ENCODE peak calls at places on chromosome 14, in five cellular contexts. One of them, this sample, is unnamed.

GRCh38 chr14:58331111-58331510 is 32.8 kb downstream of the ARID4A start:
- DNase-seq in H9: peak; percentile 50
- DNase-seq in IMR-90: peak; percentile 99
- DNase-seq in trophoblast cell: peak; percentile 69
- DNase-seq in neuronal stem cell: peak; percentile 46
- DNase-seq in this sample: peak; percentile 96

GRCh38 chr14:105525861-105526780 is at the start of gene TMEM121:
- DNase-seq in trophoblast cell: peak; percentile 38
- DNase-seq in IMR-90: no peak
- DNase-seq in neuronal stem cell: peak; percentile 63
- DNase-seq in H9: peak; percentile 47
- DNase-seq in this sample: no peak

GRCh38 chr14:79915411-79915810 is 295.9 kb downstream of the DIO2 start:
- DNase-seq in neuronal stem cell: no peak
- DNase-seq in IMR-90: no peak
- DNase-seq in H9: no peak
- DNase-seq in trophoblast cell: no peak
- DNase-seq in this sample: no peak

GRCh38 chr14:71267691-71268090 is 360.4 kb downstream of the PCNX1 start:
- DNase-seq in neuronal stem cell: no peak
- DNase-seq in IMR-90: peak; percentile 24
- DNase-seq in trophoblast cell: no peak
- DNase-seq in H9: no peak
- DNase-seq in this sample: peak; percentile 14

GRCh38 chr14:58353516-58354299 is 42.0 kb upstream of the TOMM20L start:
- DNase-seq in neuronal stem cell: no peak
- DNase-seq in trophoblast cell: no peak
- DNase-seq in IMR-90: no peak
- DNase-seq in H9: no peak
- DNase-seq in this sample: peak; percentile 5

GRCh38 chr14:37447883-37448391 is 147.1 kb downstream of the FOXA1 start:
- DNase-seq in trophoblast cell: no peak
- DNase-seq in IMR-90: no peak
- DNase-seq in H9: no peak
- DNase-seq in neuronal stem cell: no peak
- DNase-seq in this sample: no peak

GRCh38 chr14:48035836-48036235 is 360.4 kb upstream of the MDGA2 start:
- DNase-seq in H9: peak; percentile 86
- DNase-seq in neuronal stem cell: no peak
- DNase-seq in IMR-90: no peak
- DNase-seq in trophoblast cell: no peak
- DNase-seq in this sample: no peak

GRCh38 chr14:63174760-63175191 is 29.5 kb upstream of the RHOJ start:
- DNase-seq in H9: peak; percentile 34
- DNase-seq in neuronal stem cell: peak; percentile 44
- DNase-seq in IMR-90: peak; percentile 76
- DNase-seq in trophoblast cell: peak; percentile 88
- DNase-seq in this sample: peak; percentile 43

GRCh38 chr14:28911521-28911920 is 144.9 kb downstream of the FOXG1 start:
- DNase-seq in IMR-90: no peak
- DNase-seq in neuronal stem cell: no peak
- DNase-seq in trophoblast cell: no peak
- DNase-seq in H9: no peak
- DNase-seq in this sample: no peak

GRCh38 chr14:73755434-73756014 is 41.3 kb upstream of the PNMA1 start:
- DNase-seq in trophoblast cell: peak; percentile 57
- DNase-seq in neuronal stem cell: no peak
- DNase-seq in H9: no peak
- DNase-seq in IMR-90: no peak
- DNase-seq in this sample: peak; percentile 59

GRCh38 chr14:32202468-32202865 is 602 bp downstream of the RNU6-8 start:
- DNase-seq in trophoblast cell: no peak
- DNase-seq in H9: no peak
- DNase-seq in IMR-90: peak; percentile 21
- DNase-seq in neuronal stem cell: peak; percentile 32
- DNase-seq in this sample: peak; percentile 68

GRCh38 chr14:77559381-77559780 is 57.1 kb downstream of the SPTLC2 start:
- DNase-seq in trophoblast cell: no peak
- DNase-seq in IMR-90: no peak
- DNase-seq in H9: no peak
- DNase-seq in neuronal stem cell: no peak
- DNase-seq in this sample: no peak

GRCh38 chr14:48974994-48975393 is 611.2 kb downstream of the RPS29 start:
- DNase-seq in trophoblast cell: no peak
- DNase-seq in H9: no peak
- DNase-seq in IMR-90: no peak
- DNase-seq in neuronal stem cell: no peak
- DNase-seq in this sample: no peak

GRCh38 chr14:106488293-106488692 is 961.9 kb downstream of the TMEM121 start:
- DNase-seq in neuronal stem cell: no peak
- DNase-seq in IMR-90: no peak
- DNase-seq in trophoblast cell: no peak
- DNase-seq in H9: no peak
- DNase-seq in this sample: no peak

GRCh38 chr14:51845811-51846210 is 14.6 kb upstream of the GNG2 start:
- DNase-seq in H9: no peak
- DNase-seq in IMR-90: no peak
- DNase-seq in neuronal stem cell: no peak
- DNase-seq in trophoblast cell: peak; percentile 45
- DNase-seq in this sample: peak; percentile 34

GRCh38 chr14:36656769-36657408 is 4.8 kb upstream of the PAX9 start:
- DNase-seq in H9: peak; percentile 49
- DNase-seq in neuronal stem cell: no peak
- DNase-seq in IMR-90: no peak
- DNase-seq in trophoblast cell: no peak
- DNase-seq in this sample: peak; percentile 16

GRCh38 chr14:32497233-32497632 is 168.1 kb downstream of the AKAP6 start:
- DNase-seq in neuronal stem cell: no peak
- DNase-seq in trophoblast cell: no peak
- DNase-seq in H9: no peak
- DNase-seq in IMR-90: no peak
- DNase-seq in this sample: no peak

GRCh38 chr14:36716614-36717184 is 55.0 kb downstream of the PAX9 start:
- DNase-seq in neuronal stem cell: no peak
- DNase-seq in H9: no peak
- DNase-seq in IMR-90: no peak
- DNase-seq in trophoblast cell: no peak
- DNase-seq in this sample: no peak

GRCh38 chr14:96421236-96421635 is 29.3 kb downstream of the AK7 start:
- DNase-seq in trophoblast cell: no peak
- DNase-seq in IMR-90: peak; percentile 10
- DNase-seq in neuronal stem cell: no peak
- DNase-seq in H9: no peak
- DNase-seq in this sample: peak; percentile 5

GRCh38 chr14:68951051-68951797 is 27.9 kb downstream of the ACTN1 start:
- DNase-seq in IMR-90: peak; percentile 96
- DNase-seq in trophoblast cell: peak; percentile 94
- DNase-seq in H9: no peak
- DNase-seq in neuronal stem cell: no peak
- DNase-seq in this sample: peak; percentile 99

GRCh38 chr14:67806228-67806627 is 10.2 kb downstream of the ZFYVE26 start:
- DNase-seq in trophoblast cell: no peak
- DNase-seq in IMR-90: peak; percentile 7
- DNase-seq in neuronal stem cell: no peak
- DNase-seq in H9: no peak
- DNase-seq in this sample: no peak

GRCh38 chr14:67059576-67059975 is 129.7 kb upstream of the GARIN2 start:
- DNase-seq in trophoblast cell: no peak
- DNase-seq in H9: no peak
- DNase-seq in IMR-90: peak; percentile 23
- DNase-seq in neuronal stem cell: no peak
- DNase-seq in this sample: no peak

GRCh38 chr14:105299654-105300541 is 903 bp downstream of the BRF1 start:
- DNase-seq in trophoblast cell: no peak
- DNase-seq in IMR-90: no peak
- DNase-seq in neuronal stem cell: peak; percentile 30
- DNase-seq in H9: peak; percentile 26
- DNase-seq in this sample: peak; percentile 63

GRCh38 chr14:98731701-98732100 is 540.3 kb downstream of the BCL11B start:
- DNase-seq in neuronal stem cell: no peak
- DNase-seq in IMR-90: no peak
- DNase-seq in H9: no peak
- DNase-seq in trophoblast cell: no peak
- DNase-seq in this sample: no peak

GRCh38 chr14:99287269-99287942 is 15.4 kb upstream of the BCL11B start:
- DNase-seq in trophoblast cell: no peak
- DNase-seq in H9: no peak
- DNase-seq in neuronal stem cell: no peak
- DNase-seq in IMR-90: no peak
- DNase-seq in this sample: no peak

GRCh38 chr14:21063479-21063878 is 5.9 kb downstream of the RNASE8 start:
- DNase-seq in IMR-90: peak; percentile 86
- DNase-seq in H9: no peak
- DNase-seq in neuronal stem cell: no peak
- DNase-seq in trophoblast cell: no peak
- DNase-seq in this sample: peak; percentile 53

GRCh38 chr14:105316563-105316941 is 2.0 kb downstream of the PACS2 start:
- DNase-seq in trophoblast cell: no peak
- DNase-seq in IMR-90: no peak
- DNase-seq in neuronal stem cell: no peak
- DNase-seq in H9: no peak
- DNase-seq in this sample: no peak

GRCh38 chr14:91927216-91927615 is 20.3 kb downstream of the FBLN5 start:
- DNase-seq in trophoblast cell: no peak
- DNase-seq in neuronal stem cell: no peak
- DNase-seq in H9: no peak
- DNase-seq in IMR-90: peak; percentile 11
- DNase-seq in this sample: no peak

GRCh38 chr14:91926131-91926890 is 21.2 kb downstream of the FBLN5 start:
- DNase-seq in trophoblast cell: no peak
- DNase-seq in H9: no peak
- DNase-seq in neuronal stem cell: no peak
- DNase-seq in IMR-90: no peak
- DNase-seq in this sample: no peak

GRCh38 chr14:91927800-91928199 is 19.7 kb downstream of the FBLN5 start:
- DNase-seq in H9: no peak
- DNase-seq in neuronal stem cell: no peak
- DNase-seq in trophoblast cell: no peak
- DNase-seq in IMR-90: no peak
- DNase-seq in this sample: no peak

GRCh38 chr14:91931478-91932088 is 15.9 kb downstream of the FBLN5 start:
- DNase-seq in trophoblast cell: no peak
- DNase-seq in IMR-90: no peak
- DNase-seq in H9: no peak
- DNase-seq in neuronal stem cell: no peak
- DNase-seq in this sample: no peak

DNA sequence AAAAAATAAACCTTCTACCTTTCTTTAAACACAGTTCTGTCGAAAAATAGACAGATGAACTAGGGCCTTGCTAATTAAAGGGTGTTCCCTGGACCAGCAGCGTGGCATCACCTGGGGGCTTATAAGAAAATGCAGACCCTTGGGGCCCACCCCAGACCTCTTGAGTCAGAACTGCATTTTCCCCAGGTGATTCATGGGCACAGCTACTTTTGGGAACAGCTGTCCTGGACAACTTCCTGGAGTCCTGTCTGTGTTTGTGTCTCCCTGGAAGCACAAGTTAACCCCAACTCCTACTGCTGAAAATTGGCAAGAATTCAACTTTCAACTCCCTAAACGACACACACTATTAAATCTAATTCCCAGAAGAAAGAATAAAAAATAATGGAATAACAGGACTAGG is 17.8 kb downstream of the FBLN5 start:
- DNase-seq in trophoblast cell: peak; percentile 9
- DNase-seq in neuronal stem cell: no peak
- DNase-seq in H9: no peak
- DNase-seq in IMR-90: peak; percentile 40
- DNase-seq in this sample: no peak
- H3K27ac ChIP-seq in trophoblast cell: no peak overlapping the region
- H3K27ac ChIP-seq in neuronal stem cell: no peak overlapping the region
- H3K27ac ChIP-seq in H9: no peak overlapping the region
- H3K27ac ChIP-seq in IMR-90: no peak overlapping the region
- H3K27ac ChIP-seq in this sample: no peak overlapping the region

DNA sequence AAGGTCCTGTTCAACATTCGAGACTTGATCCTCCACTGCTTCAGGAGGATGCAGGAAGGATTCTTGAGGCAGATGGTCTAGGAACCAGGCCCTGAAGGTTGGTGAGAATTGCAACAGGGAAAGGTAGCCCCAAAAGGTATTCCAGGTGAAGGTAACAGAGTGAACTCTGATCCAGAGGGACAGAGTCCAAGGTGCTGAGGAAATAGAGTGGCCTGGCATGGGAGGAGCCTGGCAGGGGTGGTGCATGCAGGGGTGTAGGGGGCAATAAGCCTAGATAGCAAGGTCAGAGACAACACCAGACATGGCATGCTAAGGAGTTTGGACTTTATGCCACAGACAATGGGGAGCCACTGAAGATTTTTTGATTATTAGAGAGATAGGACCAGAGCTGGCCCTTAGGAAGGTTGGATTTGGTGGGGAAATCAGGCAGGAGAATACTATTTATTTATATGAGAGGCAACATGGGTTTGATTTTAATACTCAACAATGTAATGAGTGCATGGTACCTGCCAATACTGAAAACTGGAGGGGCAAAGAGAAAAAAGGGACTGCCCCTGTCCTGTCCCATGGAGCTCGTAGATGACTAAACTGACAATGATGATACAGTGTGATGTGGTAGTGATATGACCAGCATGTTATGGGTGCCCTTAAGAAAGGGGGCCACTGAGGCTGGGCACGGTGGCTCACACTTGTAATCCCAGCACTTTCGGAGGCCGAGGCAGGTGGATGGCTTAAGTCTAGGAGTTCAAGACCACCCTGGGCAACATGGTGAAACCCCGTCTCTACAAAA is 50.5 kb upstream of the TMED10 start:
- DNase-seq in trophoblast cell: no peak
- DNase-seq in IMR-90: no peak
- DNase-seq in neuronal stem cell: no peak
- DNase-seq in H9: no peak
- DNase-seq in this sample: no peak
- H3K18ac ChIP-seq in trophoblast cell: no peak overlapping the region
- H3K18ac ChIP-seq in IMR-90: no peak overlapping the region
- H3K18ac ChIP-seq in neuronal stem cell: no peak overlapping the region
- H3K18ac ChIP-seq in H9: no peak overlapping the region
- H3K18ac ChIP-seq in this sample: no peak overlapping the region

DNA sequence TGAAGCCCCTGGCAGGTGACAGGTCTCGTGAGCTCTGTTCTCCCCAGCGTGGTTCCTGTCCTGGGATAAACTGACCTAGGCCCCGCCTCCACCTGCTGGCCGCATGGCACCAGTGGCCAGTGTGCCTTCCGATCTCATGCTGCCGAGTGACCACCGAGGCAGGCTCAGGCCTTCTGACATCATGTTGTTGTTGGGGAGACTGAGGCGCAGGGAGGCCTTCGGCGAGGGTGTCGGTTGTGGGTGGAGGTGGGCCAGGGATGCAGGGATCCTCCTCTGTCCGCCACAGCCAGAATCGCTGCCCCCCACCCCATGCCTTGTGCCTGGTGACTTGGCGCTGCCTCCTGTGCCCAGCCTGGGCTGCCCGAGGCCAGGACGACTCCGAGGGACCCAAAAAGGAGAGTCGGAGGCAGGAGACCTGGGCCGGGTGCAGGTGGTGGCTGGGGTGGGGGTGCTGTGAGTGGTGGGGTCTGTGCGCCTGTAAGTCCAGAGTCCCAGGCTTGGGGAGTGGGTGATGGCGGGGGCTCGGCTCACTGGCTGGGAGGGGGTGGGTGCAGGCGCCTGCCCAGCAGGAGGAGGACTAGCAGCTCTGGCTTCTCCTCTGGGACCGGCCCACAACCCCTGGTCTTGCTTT is 24.3 kb downstream of the ASPG start:
- DNase-seq in IMR-90: no peak
- DNase-seq in neuronal stem cell: no peak
- DNase-seq in trophoblast cell: no peak
- DNase-seq in H9: no peak
- DNase-seq in this sample: no peak
- H4K91ac ChIP-seq in IMR-90: no peak overlapping the region
- H4K91ac ChIP-seq in neuronal stem cell: no peak overlapping the region
- H4K91ac ChIP-seq in trophoblast cell: no peak overlapping the region
- H4K91ac ChIP-seq in H9: no peak overlapping the region
- H4K91ac ChIP-seq in this sample: peak overlapping the region; percentile 16

GRCh38 chr14:22251090-22251489 is 337.9 kb downstream of the DAD1 start:
- DNase-seq in IMR-90: peak; percentile 45
- DNase-seq in neuronal stem cell: no peak
- DNase-seq in H9: no peak
- DNase-seq in trophoblast cell: no peak
- DNase-seq in this sample: no peak
- H3K27ac ChIP-seq in IMR-90: no peak overlapping the region
- H3K27ac ChIP-seq in neuronal stem cell: no peak overlapping the region
- H3K27ac ChIP-seq in H9: no peak overlapping the region
- H3K27ac ChIP-seq in trophoblast cell: no peak overlapping the region
- H3K27ac ChIP-seq in this sample: no peak overlapping the region